ENCODE peak calls at places on chromosomes 3 and 15, in four cellular contexts. One of them, this sample, is unnamed.

GRCh38 chr3:126664591-126665214 is 9.8 kb upstream of the TXNRD3 start:
- DNase-seq in H9: peak
- DNase-seq in IMR-90: peak
- DNase-seq in H1: no peak
- DNase-seq in this sample: peak

GRCh38 chr15:22262613-22263020 is 182.3 kb downstream of the OR4M2 start:
- DNase-seq in H9: no peak
- DNase-seq in IMR-90: no peak
- DNase-seq in H1: no peak
- DNase-seq in this sample: no peak

GRCh38 chr3:111253733-111254132 is 182.1 kb downstream of the NECTIN3 start:
- DNase-seq in H9: no peak
- DNase-seq in IMR-90: no peak
- DNase-seq in H1: no peak
- DNase-seq in this sample: no peak

GRCh38 chr3:191795196-191795595 is 334.2 kb downstream of the PYDC2 start:
- DNase-seq in H9: no peak
- DNase-seq in IMR-90: no peak
- DNase-seq in H1: no peak
- DNase-seq in this sample: no peak

GRCh38 chr15:87609474-87609873 is 647.1 kb downstream of the NTRK3 start:
- DNase-seq in H9: no peak
- DNase-seq in IMR-90: peak
- DNase-seq in H1: no peak
- DNase-seq in this sample: no peak

GRCh38 chr3:170772135-170772534 is 97.9 kb downstream of the RPL22L1 start:
- DNase-seq in H9: no peak
- DNase-seq in IMR-90: no peak
- DNase-seq in H1: no peak
- DNase-seq in this sample: no peak

GRCh38 chr3:70861234-70861633 is 548.8 kb upstream of the MDFIC2 start:
- DNase-seq in H9: no peak
- DNase-seq in IMR-90: peak
- DNase-seq in H1: no peak
- DNase-seq in this sample: no peak

GRCh38 chr3:101828289-101828688 is 21.0 kb upstream of the NFKBIZ start:
- DNase-seq in H9: no peak
- DNase-seq in IMR-90: no peak
- DNase-seq in H1: no peak
- DNase-seq in this sample: no peak

GRCh38 chr3:74302959-74303358 is 311.5 kb downstream of the CNTN3 start:
- DNase-seq in H9: no peak
- DNase-seq in IMR-90: no peak
- DNase-seq in H1: no peak
- DNase-seq in this sample: no peak

GRCh38 chr3:186361612-186362408 is at the start of gene DGKG:
- DNase-seq in H9: peak
- DNase-seq in IMR-90: no peak
- DNase-seq in H1: no peak
- DNase-seq in this sample: no peak

GRCh38 chr3:145017959-145018358 is 1046.3 kb downstream of the DIPK2A start:
- DNase-seq in H9: no peak
- DNase-seq in IMR-90: peak
- DNase-seq in H1: no peak
- DNase-seq in this sample: peak

GRCh38 chr15:52247032-52247431 is 48.6 kb downstream of the MYO5C start:
- DNase-seq in H9: no peak
- DNase-seq in IMR-90: peak
- DNase-seq in H1: no peak
- DNase-seq in this sample: no peak

GRCh38 chr3:122074621-122075265 is 19.6 kb downstream of the CD86 start:
- DNase-seq in H9: no peak
- DNase-seq in IMR-90: no peak
- DNase-seq in H1: no peak
- DNase-seq in this sample: no peak

GRCh38 chr3:127690823-127691452 is 18.2 kb downstream of the ABTB1 start:
- DNase-seq in H9: peak
- DNase-seq in IMR-90: peak
- DNase-seq in H1: no peak
- DNase-seq in this sample: peak

GRCh38 chr3:42680256-42680655 is 5.1 kb upstream of the KLHL40 start:
- DNase-seq in H9: no peak
- DNase-seq in IMR-90: peak
- DNase-seq in H1: no peak
- DNase-seq in this sample: no peak

GRCh38 chr15:51046016-51046415 is 48.7 kb downstream of the TNFAIP8L3 start:
- DNase-seq in H9: no peak
- DNase-seq in IMR-90: no peak
- DNase-seq in H1: no peak
- DNase-seq in this sample: no peak

GRCh38 chr3:153338487-153338886 is 176.5 kb downstream of the RAP2B start:
- DNase-seq in H9: no peak
- DNase-seq in IMR-90: peak
- DNase-seq in H1: no peak
- DNase-seq in this sample: no peak

GRCh38 chr3:158773845-158774542 is 27.9 kb upstream of the MFSD1 start:
- DNase-seq in H9: no peak
- DNase-seq in IMR-90: peak
- DNase-seq in H1: no peak
- DNase-seq in this sample: no peak

GRCh38 chr15:41104234-41104633 is 11.8 kb downstream of the INO80 start:
- DNase-seq in H9: no peak
- DNase-seq in IMR-90: peak
- DNase-seq in H1: no peak
- DNase-seq in this sample: no peak

GRCh38 chr3:12967751-12968209 is 105.4 kb downstream of the IQSEC1 start:
- DNase-seq in H9: peak
- DNase-seq in IMR-90: peak
- DNase-seq in H1: peak
- DNase-seq in this sample: peak

GRCh38 chr3:24684506-24685023 is 189.9 kb upstream of the THRB start:
- DNase-seq in H9: peak
- DNase-seq in IMR-90: no peak
- DNase-seq in H1: no peak
- DNase-seq in this sample: peak

GRCh38 chr3:175346573-175347356 is 487.6 kb downstream of the NAALADL2 start:
- DNase-seq in H9: no peak
- DNase-seq in IMR-90: peak
- DNase-seq in H1: no peak
- DNase-seq in this sample: no peak

GRCh38 chr15:83559310-83559966 is 94.5 kb upstream of the ADAMTSL3 start:
- DNase-seq in H9: peak
- DNase-seq in IMR-90: peak
- DNase-seq in H1: peak
- DNase-seq in this sample: peak

GRCh38 chr3:14231998-14232501 is 53.4 kb downstream of the LSM3 start:
- DNase-seq in H9: no peak
- DNase-seq in IMR-90: peak
- DNase-seq in H1: no peak
- DNase-seq in this sample: no peak
- H4K8ac ChIP-seq in H9: no peak
- H4K8ac ChIP-seq in IMR-90: peak
- H4K8ac ChIP-seq in H1: no peak
- H4K8ac ChIP-seq in this sample: no peak

GRCh38 chr3:72179107-72179464 is 394.1 kb upstream of the PROK2 start:
- DNase-seq in H9: no peak
- DNase-seq in IMR-90: no peak
- DNase-seq in H1: no peak
- DNase-seq in this sample: no peak

GRCh38 chr3:72180405-72180804 is 395.5 kb upstream of the PROK2 start:
- DNase-seq in H9: no peak
- DNase-seq in IMR-90: no peak
- DNase-seq in H1: no peak
- DNase-seq in this sample: no peak

GRCh38 chr3:72176537-72177041 is 391.6 kb upstream of the PROK2 start:
- DNase-seq in H9: no peak
- DNase-seq in IMR-90: no peak
- DNase-seq in H1: no peak
- DNase-seq in this sample: no peak

GRCh38 chr3:72177075-72178050 is 392.4 kb upstream of the PROK2 start:
- DNase-seq in H9: no peak
- DNase-seq in IMR-90: peak
- DNase-seq in H1: no peak
- DNase-seq in this sample: no peak

DNA sequence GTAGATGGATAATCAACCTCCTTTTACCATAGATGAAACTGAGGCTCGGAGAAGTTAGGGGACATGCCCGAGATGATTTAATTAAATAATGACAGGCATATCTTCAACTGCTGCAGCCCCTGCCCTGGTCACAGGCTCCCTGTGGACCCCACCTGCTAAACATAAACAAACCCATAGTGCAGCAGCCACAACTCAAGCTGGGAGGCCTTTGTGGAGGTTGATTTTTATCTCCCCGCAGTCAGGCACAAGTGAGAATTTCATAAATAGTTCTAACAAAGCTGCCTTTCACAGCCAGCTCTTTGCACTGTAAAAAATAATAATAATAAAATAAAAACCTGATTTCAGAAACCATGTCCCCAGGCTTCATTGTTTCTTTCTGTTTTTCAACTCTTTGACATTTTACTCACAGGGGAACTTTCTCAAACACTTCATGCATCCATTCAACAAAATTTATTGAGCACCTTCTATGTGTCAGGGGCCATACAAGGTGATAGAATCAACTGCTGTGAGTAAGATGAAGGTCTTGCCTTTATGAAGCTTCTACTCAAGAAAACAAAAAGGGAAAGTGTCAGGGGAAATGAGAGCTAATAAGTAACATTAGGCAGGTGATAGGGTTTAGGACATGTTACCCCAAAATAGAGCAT is 393.6 kb upstream of the PROK2 start:
- DNase-seq in H9: no peak
- DNase-seq in IMR-90: no peak
- DNase-seq in H1: no peak
- DNase-seq in this sample: peak
- H4K5ac ChIP-seq in H9: no peak
- H4K5ac ChIP-seq in IMR-90: no peak
- H4K5ac ChIP-seq in H1: no peak
- H4K5ac ChIP-seq in this sample: no peak

GRCh38 chr3:17481116-17481515 is 261.3 kb downstream of the TBC1D5 start:
- DNase-seq in H9: no peak
- DNase-seq in IMR-90: no peak
- DNase-seq in H1: no peak
- DNase-seq in this sample: no peak
- H4K8ac ChIP-seq in H9: no peak
- H4K8ac ChIP-seq in IMR-90: no peak
- H4K8ac ChIP-seq in H1: peak
- H4K8ac ChIP-seq in this sample: no peak

GRCh38 chr15:59873873-59874272 is 130.2 kb upstream of the FOXB1 start:
- DNase-seq in H9: no peak
- DNase-seq in IMR-90: no peak
- DNase-seq in H1: no peak
- DNase-seq in this sample: no peak

GRCh38 chr15:59879506-59879905 is 124.6 kb upstream of the FOXB1 start:
- DNase-seq in H9: no peak
- DNase-seq in IMR-90: peak
- DNase-seq in H1: no peak
- DNase-seq in this sample: no peak
- H4K5ac ChIP-seq in H9: no peak
- H4K5ac ChIP-seq in IMR-90: no peak
- H4K5ac ChIP-seq in H1: no peak
- H4K5ac ChIP-seq in this sample: no peak

GRCh38 chr15:76976572-76977270 is 18.2 kb upstream of the PSTPIP1 start:
- DNase-seq in H9: no peak
- DNase-seq in IMR-90: no peak
- DNase-seq in H1: no peak
- DNase-seq in this sample: no peak
- H4K8ac ChIP-seq in H9: no peak
- H4K8ac ChIP-seq in IMR-90: no peak
- H4K8ac ChIP-seq in H1: no peak
- H4K8ac ChIP-seq in this sample: no peak

DNA sequence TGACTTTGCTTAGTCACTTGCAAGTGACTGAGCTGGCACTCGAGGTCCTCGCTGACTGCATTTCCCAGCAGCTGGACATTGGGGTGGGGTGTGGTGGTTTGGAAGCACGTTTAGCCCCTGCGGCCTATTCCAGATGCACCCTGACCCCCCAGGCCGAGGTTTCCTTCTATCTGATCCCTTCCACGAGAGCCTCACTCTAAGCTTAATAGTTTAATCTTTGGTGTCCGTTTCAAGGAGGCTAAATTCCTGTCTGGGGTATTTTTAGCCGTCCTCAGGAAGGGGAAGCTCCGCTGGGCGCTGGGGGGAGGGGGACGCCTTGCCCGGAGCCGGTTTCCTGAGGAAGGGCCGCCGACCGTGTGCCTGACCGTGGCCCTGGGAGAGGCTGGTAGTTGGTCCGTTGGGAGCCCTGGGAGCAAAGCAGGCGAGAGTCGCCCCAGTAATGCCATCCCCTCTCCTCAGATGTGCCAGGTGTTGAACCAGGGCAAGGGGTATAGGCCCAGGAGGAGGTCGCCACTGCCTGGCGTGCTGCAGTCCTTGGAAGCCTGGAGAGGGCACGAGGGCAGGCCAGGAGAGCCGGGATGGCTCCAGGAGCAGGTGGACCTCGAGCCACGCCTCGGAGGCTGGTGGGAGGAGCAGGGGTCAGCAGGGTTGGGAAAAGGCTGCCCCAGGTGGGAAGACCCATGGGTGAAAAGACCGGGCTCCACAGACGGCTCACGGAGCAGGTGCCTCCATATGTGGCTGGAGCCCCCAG is 37.2 kb downstream of the IDH2 start:
- DNase-seq in H9: no peak
- DNase-seq in IMR-90: no peak
- DNase-seq in H1: no peak
- DNase-seq in this sample: peak
- H4K5ac ChIP-seq in H9: no peak
- H4K5ac ChIP-seq in IMR-90: no peak
- H4K5ac ChIP-seq in H1: no peak
- H4K5ac ChIP-seq in this sample: no peak

GRCh38 chr15:62060116-62060895 is at the start of gene VPS13C:
- DNase-seq in H9: peak
- DNase-seq in IMR-90: peak
- DNase-seq in H1: peak
- DNase-seq in this sample: peak
- H4K8ac ChIP-seq in H9: no peak
- H4K8ac ChIP-seq in IMR-90: peak
- H4K8ac ChIP-seq in H1: peak
- H4K8ac ChIP-seq in this sample: no peak

This sample was measured in mesendoderm.